ENCODE peak calls at places on chromosomes 3 and 15, in six cellular contexts. One of them, this sample, is unnamed.

GRCh38 chr3:141410408-141410807 is 42.1 kb downstream of the ZBTB38 start:
- DNase-seq in suprapubic skin: no peak
- DNase-seq in A549: peak; percentile 78
- DNase-seq in GM23248: peak; percentile 75
- DNase-seq in AG04449: no peak
- DNase-seq in ACHN: no peak
- DNase-seq in this sample: peak; percentile 58

GRCh38 chr15:73021139-73021621 is 31.1 kb upstream of the NEO1 start:
- DNase-seq in suprapubic skin: no peak
- DNase-seq in A549: no peak
- DNase-seq in GM23248: no peak
- DNase-seq in AG04449: no peak
- DNase-seq in ACHN: no peak
- DNase-seq in this sample: no peak

GRCh38 chr3:97952280-97952679 is 20.0 kb downstream of the RIOX2 start:
- DNase-seq in suprapubic skin: no peak
- DNase-seq in A549: no peak
- DNase-seq in GM23248: peak; percentile 83
- DNase-seq in AG04449: no peak
- DNase-seq in ACHN: no peak
- DNase-seq in this sample: no peak

GRCh38 chr15:98583758-98584157 is 64.6 kb upstream of the IGF1R start:
- DNase-seq in suprapubic skin: no peak
- DNase-seq in A549: no peak
- DNase-seq in GM23248: no peak
- DNase-seq in AG04449: no peak
- DNase-seq in ACHN: no peak
- DNase-seq in this sample: no peak

GRCh38 chr3:187678869-187679268 is 8.7 kb upstream of the SST start:
- DNase-seq in suprapubic skin: no peak
- DNase-seq in A549: peak; percentile 47
- DNase-seq in GM23248: peak; percentile 86
- DNase-seq in AG04449: no peak
- DNase-seq in ACHN: peak; percentile 44
- DNase-seq in this sample: peak; percentile 78

GRCh38 chr15:32119286-32119685 is 89.0 kb downstream of the CHRNA7 start:
- DNase-seq in suprapubic skin: no peak
- DNase-seq in A549: no peak
- DNase-seq in GM23248: no peak
- DNase-seq in AG04449: no peak
- DNase-seq in ACHN: no peak
- DNase-seq in this sample: no peak

GRCh38 chr15:78360958-78361714 is 21.0 kb downstream of the CRABP1 start:
- DNase-seq in suprapubic skin: no peak
- DNase-seq in A549: no peak
- DNase-seq in GM23248: no peak
- DNase-seq in AG04449: no peak
- DNase-seq in ACHN: no peak
- DNase-seq in this sample: no peak

GRCh38 chr3:100277255-100277800 is 16.5 kb downstream of the TBC1D23 start:
- DNase-seq in suprapubic skin: no peak
- DNase-seq in A549: no peak
- DNase-seq in GM23248: no peak
- DNase-seq in AG04449: no peak
- DNase-seq in ACHN: no peak
- DNase-seq in this sample: no peak

GRCh38 chr15:73908030-73908821 is 18.0 kb upstream of the LOXL1 start:
- DNase-seq in suprapubic skin: peak; percentile 83
- DNase-seq in A549: peak; percentile 52
- DNase-seq in GM23248: peak; percentile 87
- DNase-seq in AG04449: no peak
- DNase-seq in ACHN: peak; percentile 61
- DNase-seq in this sample: peak; percentile 78

GRCh38 chr3:184574552-184575430 is 13.2 kb downstream of the EPHB3 start:
- DNase-seq in suprapubic skin: no peak
- DNase-seq in A549: no peak
- DNase-seq in GM23248: no peak
- DNase-seq in AG04449: no peak
- DNase-seq in ACHN: no peak
- DNase-seq in this sample: peak; percentile 33

GRCh38 chr3:13411186-13411860 is 8.8 kb downstream of the NUP210 start:
- DNase-seq in suprapubic skin: no peak
- DNase-seq in A549: no peak
- DNase-seq in GM23248: no peak
- DNase-seq in AG04449: no peak
- DNase-seq in ACHN: no peak
- DNase-seq in this sample: no peak

GRCh38 chr15:75353604-75354003 is 6.8 kb downstream of the NEIL1 start:
- DNase-seq in suprapubic skin: no peak
- DNase-seq in A549: no peak
- DNase-seq in GM23248: no peak
- DNase-seq in AG04449: no peak
- DNase-seq in ACHN: no peak
- DNase-seq in this sample: no peak

GRCh38 chr15:67421105-67421504 is 99.8 kb upstream of the C15orf61 start:
- DNase-seq in suprapubic skin: no peak
- DNase-seq in A549: no peak
- DNase-seq in GM23248: no peak
- DNase-seq in AG04449: no peak
- DNase-seq in ACHN: no peak
- DNase-seq in this sample: no peak

GRCh38 chr3:73546961-73547360 is 77.8 kb downstream of the PDZRN3 start:
- DNase-seq in suprapubic skin: no peak
- DNase-seq in A549: no peak
- DNase-seq in GM23248: peak; percentile 91
- DNase-seq in AG04449: peak; percentile 91
- DNase-seq in ACHN: no peak
- DNase-seq in this sample: no peak

GRCh38 chr3:31196881-31197364 is 302.5 kb upstream of the GADL1 start:
- DNase-seq in suprapubic skin: no peak
- DNase-seq in A549: no peak
- DNase-seq in GM23248: peak; percentile 90
- DNase-seq in AG04449: peak; percentile 89
- DNase-seq in ACHN: no peak
- DNase-seq in this sample: no peak

GRCh38 chr15:52735231-52736089 is 54.7 kb downstream of the ONECUT1 start:
- DNase-seq in suprapubic skin: no peak
- DNase-seq in A549: peak; percentile 83
- DNase-seq in GM23248: peak; percentile 85
- DNase-seq in AG04449: peak; percentile 5
- DNase-seq in ACHN: peak; percentile 78
- DNase-seq in this sample: peak; percentile 87

GRCh38 chr15:77607111-77607893 is 25.4 kb downstream of the LINGO1 start:
- DNase-seq in suprapubic skin: no peak
- DNase-seq in A549: no peak
- DNase-seq in GM23248: peak; percentile 79
- DNase-seq in AG04449: no peak
- DNase-seq in ACHN: no peak
- DNase-seq in this sample: peak; percentile 94

GRCh38 chr15:67341539-67341938 is 87.0 kb downstream of the IQCH start:
- DNase-seq in suprapubic skin: no peak
- DNase-seq in A549: no peak
- DNase-seq in GM23248: no peak
- DNase-seq in AG04449: no peak
- DNase-seq in ACHN: no peak
- DNase-seq in this sample: no peak

GRCh38 chr3:67739851-67740250 is 85.4 kb upstream of the SUCLG2 start:
- DNase-seq in suprapubic skin: no peak
- DNase-seq in A549: no peak
- DNase-seq in GM23248: peak; percentile 16
- DNase-seq in AG04449: no peak
- DNase-seq in ACHN: no peak
- DNase-seq in this sample: no peak

GRCh38 chr15:57635300-57635944 is 43.7 kb downstream of the MYZAP start:
- DNase-seq in suprapubic skin: no peak
- DNase-seq in A549: no peak
- DNase-seq in GM23248: peak; percentile 13
- DNase-seq in AG04449: no peak
- DNase-seq in ACHN: peak; percentile 6
- DNase-seq in this sample: no peak

GRCh38 chr3:12301513-12301912 is 12.6 kb downstream of the PPARG start:
- DNase-seq in suprapubic skin: no peak
- DNase-seq in A549: no peak
- DNase-seq in GM23248: no peak
- DNase-seq in AG04449: no peak
- DNase-seq in ACHN: no peak
- DNase-seq in this sample: no peak

GRCh38 chr3:168532135-168532534 is 436.4 kb upstream of the GOLIM4 start:
- DNase-seq in suprapubic skin: no peak
- DNase-seq in A549: no peak
- DNase-seq in GM23248: no peak
- DNase-seq in AG04449: no peak
- DNase-seq in ACHN: no peak
- DNase-seq in this sample: no peak

GRCh38 chr3:170321326-170322034 is 36.0 kb upstream of the SKIL start:
- DNase-seq in suprapubic skin: no peak
- DNase-seq in A549: no peak
- DNase-seq in GM23248: no peak
- DNase-seq in AG04449: no peak
- DNase-seq in ACHN: no peak
- DNase-seq in this sample: no peak

GRCh38 chr3:149654188-149654601 is 3.6 kb downstream of the WWTR1 start:
- DNase-seq in suprapubic skin: no peak
- DNase-seq in A549: no peak
- DNase-seq in GM23248: peak; percentile 84
- DNase-seq in AG04449: no peak
- DNase-seq in ACHN: no peak
- DNase-seq in this sample: no peak

GRCh38 chr3:13125092-13126015 is 52.1 kb upstream of the IQSEC1 start:
- DNase-seq in suprapubic skin: peak; percentile 31
- DNase-seq in A549: no peak
- DNase-seq in GM23248: no peak
- DNase-seq in AG04449: no peak
- DNase-seq in ACHN: no peak
- DNase-seq in this sample: no peak

GRCh38 chr3:135041586-135041985 is 246.5 kb downstream of the EPHB1 start:
- DNase-seq in suprapubic skin: no peak
- DNase-seq in A549: no peak
- DNase-seq in GM23248: peak; percentile 7
- DNase-seq in AG04449: no peak
- DNase-seq in ACHN: no peak
- DNase-seq in this sample: no peak

GRCh38 chr15:44340410-44340809 is 51.9 kb downstream of the GOLM2 start:
- DNase-seq in suprapubic skin: no peak
- DNase-seq in A549: no peak
- DNase-seq in GM23248: peak; percentile 89
- DNase-seq in AG04449: peak; percentile 67
- DNase-seq in ACHN: no peak
- DNase-seq in this sample: peak; percentile 79

GRCh38 chr15:98909968-98910885 is 97.4 kb downstream of the PGPEP1L start:
- DNase-seq in suprapubic skin: no peak
- DNase-seq in A549: no peak
- DNase-seq in GM23248: no peak
- DNase-seq in AG04449: no peak
- DNase-seq in ACHN: no peak
- DNase-seq in this sample: no peak

GRCh38 chr3:30598663-30599545 is 7.5 kb upstream of the TGFBR2 start:
- DNase-seq in suprapubic skin: no peak
- DNase-seq in A549: no peak
- DNase-seq in GM23248: no peak
- DNase-seq in AG04449: no peak
- DNase-seq in ACHN: no peak
- DNase-seq in this sample: no peak

GRCh38 chr15:62491642-62492041 is 326.6 kb upstream of the C2CD4B start:
- DNase-seq in suprapubic skin: no peak
- DNase-seq in A549: no peak
- DNase-seq in GM23248: peak; percentile 45
- DNase-seq in AG04449: no peak
- DNase-seq in ACHN: no peak
- DNase-seq in this sample: no peak

GRCh38 chr3:166360702-166361101 is 523.5 kb upstream of the BCHE start:
- DNase-seq in suprapubic skin: no peak
- DNase-seq in A549: no peak
- DNase-seq in GM23248: no peak
- DNase-seq in AG04449: no peak
- DNase-seq in ACHN: no peak
- DNase-seq in this sample: no peak

GRCh38 chr3:196287066-196287404 is 491 bp downstream of the PCYT1A start:
- DNase-seq in suprapubic skin: peak; percentile 69
- DNase-seq in A549: peak; percentile 10
- DNase-seq in GM23248: peak; percentile 61
- DNase-seq in AG04449: no peak
- DNase-seq in ACHN: peak; percentile 18
- DNase-seq in this sample: peak; percentile 32

GRCh38 chr3:116259984-116260383 is 185.3 kb downstream of the LSAMP start:
- DNase-seq in suprapubic skin: no peak
- DNase-seq in A549: no peak
- DNase-seq in GM23248: no peak
- DNase-seq in AG04449: no peak
- DNase-seq in ACHN: no peak
- DNase-seq in this sample: no peak

GRCh38 chr3:133865136-133865855 is 30.4 kb downstream of the RAB6B start:
- DNase-seq in suprapubic skin: no peak
- DNase-seq in A549: no peak
- DNase-seq in GM23248: no peak
- DNase-seq in AG04449: no peak
- DNase-seq in ACHN: no peak
- DNase-seq in this sample: no peak

GRCh38 chr15:90046846-90047481 is 45.8 kb downstream of the ZNF710 start:
- DNase-seq in suprapubic skin: no peak
- DNase-seq in A549: no peak
- DNase-seq in GM23248: no peak
- DNase-seq in AG04449: no peak
- DNase-seq in ACHN: no peak
- DNase-seq in this sample: no peak

GRCh38 chr3:129003578-129004112 is 2.5 kb downstream of the EFCC1 start:
- DNase-seq in suprapubic skin: no peak
- DNase-seq in A549: peak; percentile 40
- DNase-seq in GM23248: no peak
- DNase-seq in AG04449: no peak
- DNase-seq in ACHN: peak; percentile 35
- DNase-seq in this sample: no peak

GRCh38 chr3:85939026-85939616 is 980.3 kb downstream of the CADM2 start:
- DNase-seq in suprapubic skin: no peak
- DNase-seq in A549: peak; percentile 5
- DNase-seq in GM23248: no peak
- DNase-seq in AG04449: no peak
- DNase-seq in ACHN: no peak
- DNase-seq in this sample: peak; percentile 43

GRCh38 chr15:99343836-99344551 is 92.7 kb downstream of the LRRC28 start:
- DNase-seq in suprapubic skin: no peak
- DNase-seq in A549: peak; percentile 35
- DNase-seq in GM23248: no peak
- DNase-seq in AG04449: no peak
- DNase-seq in ACHN: peak; percentile 9
- DNase-seq in this sample: no peak